ENCODE peak calls at places on chromosomes 2 and 18, in seven cellular contexts. One of them, this sample, is unnamed.

GRCh38 chr2:208939852-208940251 is 484.0 kb upstream of the MAP2 start:
- DNase-seq in body of pancreas: no peak
- DNase-seq in cardiac muscle cell: no peak
- DNase-seq in HEK293T: no peak
- DNase-seq in RPMI7951: no peak
- DNase-seq in AG09319: no peak
- DNase-seq in frontal cortex: no peak
- DNase-seq in this sample: no peak

GRCh38 chr18:62867521-62867920 is 152.2 kb downstream of the PHLPP1 start:
- DNase-seq in body of pancreas: no peak
- DNase-seq in cardiac muscle cell: peak
- DNase-seq in HEK293T: no peak
- DNase-seq in RPMI7951: no peak
- DNase-seq in AG09319: no peak
- DNase-seq in frontal cortex: no peak
- DNase-seq in this sample: no peak

GRCh38 chr2:178190938-178191910 is 3.1 kb upstream of the OSBPL6 start:
- DNase-seq in body of pancreas: no peak
- DNase-seq in cardiac muscle cell: peak
- DNase-seq in HEK293T: no peak
- DNase-seq in RPMI7951: no peak
- DNase-seq in AG09319: no peak
- DNase-seq in frontal cortex: no peak
- DNase-seq in this sample: no peak

GRCh38 chr2:192087398-192087958 is 107.3 kb downstream of the TMEFF2 start:
- DNase-seq in body of pancreas: no peak
- DNase-seq in cardiac muscle cell: no peak
- DNase-seq in HEK293T: no peak
- DNase-seq in RPMI7951: no peak
- DNase-seq in AG09319: no peak
- DNase-seq in frontal cortex: no peak
- DNase-seq in this sample: no peak

GRCh38 chr18:78319264-78319663 is 660.4 kb upstream of the SALL3 start:
- DNase-seq in body of pancreas: no peak
- DNase-seq in cardiac muscle cell: no peak
- DNase-seq in HEK293T: no peak
- DNase-seq in RPMI7951: no peak
- DNase-seq in AG09319: no peak
- DNase-seq in frontal cortex: no peak
- DNase-seq in this sample: no peak

GRCh38 chr2:12959935-12960334 is 243.2 kb downstream of the TRIB2 start:
- DNase-seq in body of pancreas: no peak
- DNase-seq in cardiac muscle cell: no peak
- DNase-seq in HEK293T: no peak
- DNase-seq in RPMI7951: no peak
- DNase-seq in AG09319: no peak
- DNase-seq in frontal cortex: no peak
- DNase-seq in this sample: no peak

GRCh38 chr18:63831080-63831788 is 56.0 kb downstream of the SERPINB7 start:
- DNase-seq in body of pancreas: no peak
- DNase-seq in cardiac muscle cell: peak
- DNase-seq in HEK293T: no peak
- DNase-seq in RPMI7951: peak
- DNase-seq in AG09319: no peak
- DNase-seq in frontal cortex: no peak
- DNase-seq in this sample: no peak

GRCh38 chr2:231425811-231426703 is 30.5 kb downstream of the B3GNT7 start:
- DNase-seq in body of pancreas: no peak
- DNase-seq in cardiac muscle cell: no peak
- DNase-seq in HEK293T: no peak
- DNase-seq in RPMI7951: no peak
- DNase-seq in AG09319: no peak
- DNase-seq in frontal cortex: no peak
- DNase-seq in this sample: no peak

GRCh38 chr2:229725716-229726346 is 11.5 kb upstream of the DNER start:
- DNase-seq in body of pancreas: no peak
- DNase-seq in cardiac muscle cell: peak
- DNase-seq in HEK293T: peak
- DNase-seq in RPMI7951: peak
- DNase-seq in AG09319: peak
- DNase-seq in frontal cortex: no peak
- DNase-seq in this sample: no peak

GRCh38 chr2:124602759-124603158 is 577.7 kb downstream of the CNTNAP5 start:
- DNase-seq in body of pancreas: no peak
- DNase-seq in cardiac muscle cell: no peak
- DNase-seq in HEK293T: no peak
- DNase-seq in RPMI7951: no peak
- DNase-seq in AG09319: no peak
- DNase-seq in frontal cortex: no peak
- DNase-seq in this sample: no peak

GRCh38 chr2:117470311-117471095 is 344.0 kb upstream of the DDX18 start:
- DNase-seq in body of pancreas: peak
- DNase-seq in cardiac muscle cell: no peak
- DNase-seq in HEK293T: peak
- DNase-seq in RPMI7951: no peak
- DNase-seq in AG09319: no peak
- DNase-seq in frontal cortex: no peak
- DNase-seq in this sample: peak

GRCh38 chr18:63951302-63951705 is 2.2 kb downstream of the HMSD start:
- DNase-seq in body of pancreas: no peak
- DNase-seq in cardiac muscle cell: no peak
- DNase-seq in HEK293T: no peak
- DNase-seq in RPMI7951: peak
- DNase-seq in AG09319: no peak
- DNase-seq in frontal cortex: no peak
- DNase-seq in this sample: no peak

GRCh38 chr2:237862528-237862895 is 3.1 kb downstream of the RAMP1 start:
- DNase-seq in body of pancreas: peak
- DNase-seq in cardiac muscle cell: no peak
- DNase-seq in HEK293T: no peak
- DNase-seq in RPMI7951: no peak
- DNase-seq in AG09319: no peak
- DNase-seq in frontal cortex: no peak
- DNase-seq in this sample: no peak

GRCh38 chr18:79900610-79901570 is 50.6 kb downstream of the SLC66A2 start:
- DNase-seq in body of pancreas: no peak
- DNase-seq in cardiac muscle cell: no peak
- DNase-seq in HEK293T: no peak
- DNase-seq in RPMI7951: no peak
- DNase-seq in AG09319: no peak
- DNase-seq in frontal cortex: no peak
- DNase-seq in this sample: peak

GRCh38 chr2:191705726-191706125 is 27.8 kb downstream of the NABP1 start:
- DNase-seq in body of pancreas: no peak
- DNase-seq in cardiac muscle cell: no peak
- DNase-seq in HEK293T: no peak
- DNase-seq in RPMI7951: no peak
- DNase-seq in AG09319: no peak
- DNase-seq in frontal cortex: no peak
- DNase-seq in this sample: no peak

GRCh38 chr2:230234122-230234722 is 8.7 kb downstream of the SP140 start:
- DNase-seq in body of pancreas: no peak
- DNase-seq in cardiac muscle cell: no peak
- DNase-seq in HEK293T: no peak
- DNase-seq in RPMI7951: no peak
- DNase-seq in AG09319: no peak
- DNase-seq in frontal cortex: no peak
- DNase-seq in this sample: no peak

GRCh38 chr2:38930600-38930999 is 40.9 kb downstream of the ARHGEF33 start:
- DNase-seq in body of pancreas: no peak
- DNase-seq in cardiac muscle cell: no peak
- DNase-seq in HEK293T: no peak
- DNase-seq in RPMI7951: no peak
- DNase-seq in AG09319: no peak
- DNase-seq in frontal cortex: no peak
- DNase-seq in this sample: no peak

GRCh38 chr2:211093743-211094303 is 537.4 kb downstream of the CPS1 start:
- DNase-seq in body of pancreas: no peak
- DNase-seq in cardiac muscle cell: no peak
- DNase-seq in HEK293T: no peak
- DNase-seq in RPMI7951: no peak
- DNase-seq in AG09319: no peak
- DNase-seq in frontal cortex: no peak
- DNase-seq in this sample: no peak

GRCh38 chr18:2976733-2977132 is 36.2 kb downstream of the LPIN2 start:
- DNase-seq in body of pancreas: no peak
- DNase-seq in cardiac muscle cell: no peak
- DNase-seq in HEK293T: no peak
- DNase-seq in RPMI7951: no peak
- DNase-seq in AG09319: no peak
- DNase-seq in frontal cortex: no peak
- DNase-seq in this sample: no peak

GRCh38 chr2:106685180-106685897 is 198.2 kb downstream of the CD8B2 start:
- DNase-seq in body of pancreas: no peak
- DNase-seq in cardiac muscle cell: no peak
- DNase-seq in HEK293T: peak
- DNase-seq in RPMI7951: no peak
- DNase-seq in AG09319: no peak
- DNase-seq in frontal cortex: no peak
- DNase-seq in this sample: no peak

GRCh38 chr2:159648643-159649042 is 32.3 kb upstream of the BAZ2B start:
- DNase-seq in body of pancreas: no peak
- DNase-seq in cardiac muscle cell: no peak
- DNase-seq in HEK293T: no peak
- DNase-seq in RPMI7951: no peak
- DNase-seq in AG09319: no peak
- DNase-seq in frontal cortex: no peak
- DNase-seq in this sample: no peak

GRCh38 chr2:133324150-133324561 is 244.1 kb downstream of the NCKAP5 start:
- DNase-seq in body of pancreas: no peak
- DNase-seq in cardiac muscle cell: peak
- DNase-seq in HEK293T: no peak
- DNase-seq in RPMI7951: peak
- DNase-seq in AG09319: no peak
- DNase-seq in frontal cortex: no peak
- DNase-seq in this sample: no peak

GRCh38 chr2:112712465-112712864 is 8.4 kb upstream of the NT5DC4 start:
- DNase-seq in body of pancreas: no peak
- DNase-seq in cardiac muscle cell: no peak
- DNase-seq in HEK293T: no peak
- DNase-seq in RPMI7951: no peak
- DNase-seq in AG09319: no peak
- DNase-seq in frontal cortex: no peak
- DNase-seq in this sample: no peak

GRCh38 chr2:203498161-203498560 is 36.9 kb downstream of the RAPH1 start:
- DNase-seq in body of pancreas: no peak
- DNase-seq in cardiac muscle cell: peak
- DNase-seq in HEK293T: no peak
- DNase-seq in RPMI7951: peak
- DNase-seq in AG09319: no peak
- DNase-seq in frontal cortex: no peak
- DNase-seq in this sample: no peak

GRCh38 chr2:95039410-95039809 is 13.9 kb downstream of the MAL start:
- DNase-seq in body of pancreas: no peak
- DNase-seq in cardiac muscle cell: no peak
- DNase-seq in HEK293T: no peak
- DNase-seq in RPMI7951: no peak
- DNase-seq in AG09319: no peak
- DNase-seq in frontal cortex: no peak
- DNase-seq in this sample: no peak

GRCh38 chr18:62877448-62878221 is 162.3 kb downstream of the PHLPP1 start:
- DNase-seq in body of pancreas: no peak
- DNase-seq in cardiac muscle cell: peak
- DNase-seq in HEK293T: no peak
- DNase-seq in RPMI7951: peak
- DNase-seq in AG09319: no peak
- DNase-seq in frontal cortex: no peak
- DNase-seq in this sample: no peak

GRCh38 chr2:112593761-112594160 is 9.4 kb downstream of the CHCHD5 start:
- DNase-seq in body of pancreas: no peak
- DNase-seq in cardiac muscle cell: no peak
- DNase-seq in HEK293T: no peak
- DNase-seq in RPMI7951: no peak
- DNase-seq in AG09319: no peak
- DNase-seq in frontal cortex: no peak
- DNase-seq in this sample: peak

GRCh38 chr18:75071484-75071785 is 137.5 kb downstream of the PTGR3 start:
- DNase-seq in body of pancreas: no peak
- DNase-seq in cardiac muscle cell: no peak
- DNase-seq in HEK293T: no peak
- DNase-seq in RPMI7951: no peak
- DNase-seq in AG09319: no peak
- DNase-seq in frontal cortex: no peak
- DNase-seq in this sample: peak

GRCh38 chr2:190344275-190344827 is 962 bp downstream of the INPP1 start:
- DNase-seq in body of pancreas: peak
- DNase-seq in cardiac muscle cell: no peak
- DNase-seq in HEK293T: peak
- DNase-seq in RPMI7951: peak
- DNase-seq in AG09319: no peak
- DNase-seq in frontal cortex: peak
- DNase-seq in this sample: no peak

GRCh38 chr2:234694244-234695013 is 197.5 kb upstream of the ARL4C start:
- DNase-seq in body of pancreas: no peak
- DNase-seq in cardiac muscle cell: peak
- DNase-seq in HEK293T: no peak
- DNase-seq in RPMI7951: peak
- DNase-seq in AG09319: peak
- DNase-seq in frontal cortex: no peak
- DNase-seq in this sample: no peak

GRCh38 chr2:47034973-47035609 is 119.5 kb upstream of the MCFD2 start:
- DNase-seq in body of pancreas: peak
- DNase-seq in cardiac muscle cell: no peak
- DNase-seq in HEK293T: no peak
- DNase-seq in RPMI7951: peak
- DNase-seq in AG09319: no peak
- DNase-seq in frontal cortex: no peak
- DNase-seq in this sample: no peak

GRCh38 chr2:111676423-111676822 is 207.6 kb downstream of the ANAPC1 start:
- DNase-seq in body of pancreas: no peak
- DNase-seq in cardiac muscle cell: peak
- DNase-seq in HEK293T: no peak
- DNase-seq in RPMI7951: peak
- DNase-seq in AG09319: no peak
- DNase-seq in frontal cortex: no peak
- DNase-seq in this sample: no peak

GRCh38 chr2:36486546-36487044 is 111.4 kb downstream of the FEZ2 start:
- DNase-seq in body of pancreas: no peak
- DNase-seq in cardiac muscle cell: peak
- DNase-seq in HEK293T: no peak
- DNase-seq in RPMI7951: peak
- DNase-seq in AG09319: no peak
- DNase-seq in frontal cortex: no peak
- DNase-seq in this sample: no peak

GRCh38 chr18:61901334-61901986 is 8.7 kb upstream of the RNF152 start:
- DNase-seq in body of pancreas: peak
- DNase-seq in cardiac muscle cell: peak
- DNase-seq in HEK293T: peak
- DNase-seq in RPMI7951: peak
- DNase-seq in AG09319: no peak
- DNase-seq in frontal cortex: no peak
- DNase-seq in this sample: peak

GRCh38 chr2:144111443-144111842 is 408.5 kb downstream of the ZEB2 start:
- DNase-seq in body of pancreas: no peak
- DNase-seq in cardiac muscle cell: peak
- DNase-seq in HEK293T: no peak
- DNase-seq in RPMI7951: peak
- DNase-seq in AG09319: peak
- DNase-seq in frontal cortex: no peak
- DNase-seq in this sample: no peak

GRCh38 chr18:74097803-74098202 is 49.8 kb downstream of the FBXO15 start:
- DNase-seq in body of pancreas: no peak
- DNase-seq in cardiac muscle cell: no peak
- DNase-seq in HEK293T: no peak
- DNase-seq in RPMI7951: no peak
- DNase-seq in AG09319: no peak
- DNase-seq in frontal cortex: no peak
- DNase-seq in this sample: no peak